ENCODE peak calls at places on chromosomes 7 and 10, in five cellular contexts. M is HCT116, V is stomach, H is prostate gland, I is transverse colon. N is an unnamed sample.
A peak's percentile ranks its signal among the peaks of the same experiment; 100 is the strongest.

GRCh38 chr7:93873998-93874574 is 16.5 kb downstream of the TFPI2 start:
- DNase-seq in M (no peak), V (no peak), H (no peak), I (no peak), N (no peak)

GRCh38 chr7:98617051-98617959 is at the start of gene NPTX2:
- DNase-seq in M (no peak), V (no peak), H (peak; percentile 27), I (peak; percentile 18), N (no peak)

GRCh38 chr10:22477365-22478287 is 132.3 kb downstream of the SPAG6 start:
- DNase-seq in M (no peak), V (no peak), H (no peak), I (no peak), N (no peak)

GRCh38 chr10:129417882-129418281 is 49.2 kb upstream of the MGMT start:
- DNase-seq in M (no peak), V (no peak), H (no peak), I (no peak), N (no peak)

GRCh38 chr10:26242752-26243151 is 26.2 kb downstream of the GAD2 start:
- DNase-seq in M (no peak), V (no peak), H (no peak), I (no peak), N (no peak)

GRCh38 chr10:106540606-106541005 is 623.9 kb downstream of the SORCS1 start:
- DNase-seq in M (no peak), V (no peak), H (no peak), I (no peak), N (no peak)

GRCh38 chr10:97333601-97334369 is 744 bp downstream of the FRAT2 start:
- DNase-seq in M (no peak), V (peak; percentile 62), H (no peak), I (peak; percentile 61), N (no peak)

GRCh38 chr10:29105516-29106215 is 183.2 kb upstream of the LYZL1 start:
- DNase-seq in M (no peak), V (no peak), H (no peak), I (no peak), N (no peak)

GRCh38 chr10:62099299-62099698 is 169.3 kb downstream of the RTKN2 start:
- DNase-seq in M (no peak), V (no peak), H (no peak), I (no peak), N (no peak)

GRCh38 chr7:249979-250378 is 40.0 kb upstream of the FOXL3 start:
- DNase-seq in M (no peak), V (no peak), H (no peak), I (no peak), N (no peak)

GRCh38 chr10:79146611-79147130 is 77.9 kb downstream of the ZMIZ1 start:
- DNase-seq in M (no peak), V (peak; percentile 82), H (peak; percentile 61), I (peak; percentile 56), N (peak; percentile 75)
- TF ChIP-seq POLR2A in M (no peak), V (no peak), H (no peak), I (no peak), N (no peak)

DNA sequence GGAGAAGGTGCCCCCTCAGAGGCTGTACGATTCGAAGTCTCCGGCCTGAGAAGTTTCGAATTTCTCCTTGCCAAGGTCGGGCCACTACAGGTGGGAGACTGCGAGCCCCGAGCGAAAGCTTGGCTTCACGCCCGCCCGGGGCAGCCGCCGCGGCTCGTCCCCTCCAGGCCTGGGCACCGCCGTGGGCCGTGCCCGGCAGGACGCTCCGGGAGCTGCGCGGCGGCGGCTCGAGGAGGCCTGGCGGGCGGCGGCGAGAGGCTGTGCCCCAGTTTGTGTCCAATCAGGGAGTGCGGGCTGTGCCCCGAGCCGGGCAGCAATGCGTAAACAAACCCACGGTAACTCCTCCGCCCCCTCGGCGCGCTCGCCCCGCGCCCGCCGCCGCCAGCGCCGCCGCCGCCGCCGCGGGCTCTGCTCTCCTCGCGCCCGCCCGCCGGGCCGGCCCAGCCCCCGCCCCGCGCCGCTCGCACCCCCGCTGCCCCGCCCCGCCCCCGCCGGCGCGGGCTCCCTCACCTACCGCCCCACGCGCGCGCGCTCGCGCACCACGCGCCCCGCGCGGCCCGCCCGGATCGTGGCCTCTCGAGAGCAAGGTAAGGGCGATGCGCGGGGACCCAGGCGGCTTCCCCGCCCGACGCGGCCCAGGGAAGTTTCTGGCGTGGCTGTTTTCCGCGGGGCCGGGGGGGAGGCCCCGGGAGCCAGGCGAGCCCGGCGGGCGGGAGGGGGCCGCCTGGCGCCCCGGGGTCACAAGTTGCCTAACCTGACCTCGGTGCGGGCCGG is 57.8 kb upstream of the PCGF5 start:
- DNase-seq in M (no peak), V (peak; percentile 82), H (peak; percentile 80), I (peak; percentile 79), N (peak; percentile 74)
- TF ChIP-seq POLR2AphosphoS5 in M (no peak), V (peak; percentile 48), H (no peak), I (no peak), N (no peak)

DNA sequence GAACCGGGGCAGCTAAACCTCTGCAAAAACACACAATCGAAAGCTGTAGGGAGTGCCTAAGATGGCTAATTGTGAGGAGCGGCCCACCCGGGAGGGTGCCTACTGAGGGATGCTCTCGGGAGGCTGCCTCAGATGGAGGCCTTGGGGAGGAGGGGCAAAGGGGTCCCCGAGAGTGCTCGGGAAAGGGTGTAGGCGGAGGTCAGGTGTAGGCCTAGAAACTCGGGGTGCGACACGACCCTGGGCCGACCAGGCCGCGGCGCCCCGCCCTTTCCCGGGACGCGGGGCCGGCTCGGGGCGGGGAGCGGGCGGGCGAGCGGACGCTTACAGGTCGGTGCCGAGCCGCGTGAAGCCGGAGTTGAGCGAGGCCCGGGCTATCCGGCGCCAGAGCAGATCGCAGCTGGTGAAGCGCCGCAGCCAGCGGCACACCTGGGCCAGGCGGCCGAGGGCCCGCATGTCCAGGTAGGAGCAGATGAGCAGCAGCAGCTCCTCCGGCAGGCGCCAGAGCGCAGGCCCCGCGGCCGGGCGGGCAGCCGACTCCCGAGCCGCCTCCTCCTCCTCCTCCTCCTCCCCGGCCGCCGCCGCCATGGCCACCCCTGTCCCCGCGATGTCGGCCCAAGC is 805 bp downstream of the FBXW4 start:
- DNase-seq in M (no peak), V (peak; percentile 72), H (peak; percentile 60), I (peak; percentile 73), N (peak; percentile 62)
- TF ChIP-seq POLR2A in M (peak; percentile 64), V (no peak), H (peak; percentile 23), I (peak; percentile 46), N (no peak)

GRCh38 chr10:121994429-121994881 is 5.5 kb downstream of the TACC2 start:
- DNase-seq in M (no peak), V (peak; percentile 73), H (peak; percentile 79), I (peak; percentile 64), N (peak; percentile 50)

GRCh38 chr10:121999301-121999700 is 10.3 kb downstream of the TACC2 start:
- DNase-seq in M (no peak), V (no peak), H (no peak), I (no peak), N (no peak)

GRCh38 chr10:122001698-122002097 is 12.7 kb downstream of the TACC2 start:
- DNase-seq in M (no peak), V (no peak), H (no peak), I (no peak), N (no peak)

DNA sequence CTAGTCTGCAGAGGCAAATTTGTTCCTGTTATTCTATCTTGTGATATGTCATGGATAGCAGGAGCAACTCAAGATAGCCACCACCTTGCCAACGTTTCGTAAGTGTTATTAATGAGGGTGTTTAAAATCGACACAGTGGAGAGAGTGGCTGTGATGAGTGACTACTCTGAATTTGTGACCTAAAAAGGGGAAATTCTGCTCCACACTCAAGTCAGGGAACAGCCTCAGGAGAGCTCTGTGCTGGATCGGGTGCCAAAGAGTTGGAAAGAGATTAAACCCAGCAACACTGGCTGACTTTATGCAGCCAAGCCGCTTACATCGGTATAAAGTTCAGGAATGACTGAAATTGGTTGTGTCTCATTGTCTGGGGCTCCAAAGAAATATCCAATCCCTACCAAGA is 9.5 kb downstream of the TACC2 start:
- DNase-seq in M (no peak), V (no peak), H (no peak), I (no peak), N (no peak)
- TF ChIP-seq POLR2AphosphoS5 in M (no peak), V (no peak), H (no peak), I (no peak), N (no peak)

DNA sequence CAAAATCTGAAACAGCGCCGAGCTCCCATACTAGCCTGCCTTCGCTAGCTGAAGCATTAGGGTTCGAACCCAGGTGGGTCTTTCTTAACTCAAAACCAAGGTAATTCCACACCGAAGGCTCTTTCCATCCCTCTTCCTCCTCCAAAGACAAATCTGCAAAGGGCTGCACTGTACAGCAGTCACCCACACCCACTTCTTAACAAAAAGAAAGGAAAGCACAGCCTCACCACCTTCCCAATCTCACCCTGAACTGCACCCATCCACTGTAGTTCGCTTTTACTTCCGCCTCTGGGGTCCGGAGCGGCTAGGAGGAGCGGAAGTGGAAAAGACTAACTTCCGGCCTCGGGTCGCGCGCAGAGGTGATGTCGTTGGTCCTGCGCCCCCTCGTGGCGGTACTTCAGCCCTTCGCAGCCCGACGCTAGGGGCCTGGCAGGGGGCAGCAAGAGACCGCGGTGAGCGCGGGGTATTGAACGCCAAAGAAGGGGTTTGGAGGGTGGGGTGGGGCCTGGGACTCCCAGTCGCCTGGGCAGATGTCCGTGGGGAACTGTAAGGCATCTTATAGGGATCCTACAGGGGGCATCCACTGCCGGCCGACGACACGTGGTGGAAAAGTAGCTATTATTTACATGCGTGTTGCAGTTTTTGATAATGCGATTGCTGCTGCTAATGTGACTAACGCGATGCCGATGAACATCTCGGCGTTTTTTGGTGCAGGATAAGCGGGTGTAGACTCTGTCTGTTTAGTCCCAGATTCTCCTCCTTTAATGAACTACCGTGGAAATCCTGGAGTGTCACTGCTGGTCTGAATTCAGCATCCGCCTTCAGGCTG is at the start of gene MTERF1:
- DNase-seq in M (peak; percentile 85), V (peak; percentile 94), H (peak; percentile 87), I (peak; percentile 93), N (peak; percentile 89)
- TF ChIP-seq POLR2A in M (peak; percentile 79), V (no peak), H (no peak), I (peak; percentile 32), N (no peak)

N was measured in breast epithelium.